ENCODE peak calls at places on chromosomes 12 and 14, in six cellular contexts. G is IMR-90, P is astrocyte of the cerebellum, V is PC-9, L is A549, U is stomach. C is an unnamed sample.

GRCh38 chr12:68675098-68675842 is 11.5 kb upstream of the NUP107 start:
- DNase-seq in P (no peak), L (no peak), G (no peak), V (no peak), U (peak), C (no peak)

GRCh38 chr12:10634427-10634826 is 21.0 kb upstream of the MAGOHB start:
- DNase-seq in U (no peak), V (peak), G (peak), P (no peak), L (no peak), C (no peak)

GRCh38 chr14:32313977-32314376 is 15.1 kb upstream of the AKAP6 start:
- DNase-seq in G (no peak), V (no peak), U (no peak), L (no peak), P (no peak), C (no peak)

GRCh38 chr12:39235990-39236767 is 206.7 kb downstream of the KIF21A start:
- DNase-seq in V (no peak), U (no peak), P (peak), G (no peak), L (no peak), C (no peak)

GRCh38 chr12:82174936-82175335 is 183.3 kb downstream of the CCDC59 start:
- DNase-seq in U (no peak), L (no peak), G (no peak), V (no peak), P (no peak), C (no peak)

GRCh38 chr14:20630340-20631022 is 11.0 kb downstream of the OR6S1 start:
- DNase-seq in U (no peak), V (peak), L (peak), G (peak), P (no peak), C (peak)

GRCh38 chr12:105944628-105945027 is 194.1 kb downstream of the NUAK1 start:
- DNase-seq in V (no peak), L (no peak), G (no peak), U (no peak), P (no peak), C (no peak)

GRCh38 chr14:90829677-90830076 is 13.4 kb upstream of the TTC7B start:
- DNase-seq in P (no peak), V (no peak), L (no peak), U (no peak), G (no peak), C (no peak)

GRCh38 chr12:98885778-98886177 is 240.7 kb downstream of the APAF1 start:
- DNase-seq in P (no peak), L (no peak), U (no peak), V (no peak), G (no peak), C (no peak)

GRCh38 chr12:26689281-26689841 is 143.6 kb downstream of the ITPR2 start:
- DNase-seq in P (no peak), G (no peak), V (no peak), L (no peak), U (no peak), C (no peak)

GRCh38 chr14:53663709-53664108 is 292.9 kb downstream of the BMP4 start:
- DNase-seq in P (no peak), G (peak), L (peak), V (no peak), U (no peak), C (no peak)

GRCh38 chr12:2317819-2318218 is 265.0 kb downstream of the CACNA1C start:
- DNase-seq in L (no peak), U (no peak), V (no peak), P (no peak), G (no peak), C (no peak)

GRCh38 chr14:72318648-72319047 is 386.4 kb downstream of the RGS6 start:
- DNase-seq in G (no peak), V (no peak), P (no peak), U (no peak), L (peak), C (no peak)

GRCh38 chr14:68715032-68715924 is 77.6 kb downstream of the ZFP36L1 start:
- DNase-seq in L (peak), G (peak), V (no peak), U (no peak), P (no peak), C (no peak)

GRCh38 chr12:92020983-92021664 is 124.5 kb downstream of the BTG1 start:
- DNase-seq in P (peak), L (no peak), V (no peak), U (no peak), G (peak), C (no peak)

GRCh38 chr12:111687255-111687654 is 1.4 kb downstream of the ACAD10 start:
- DNase-seq in L (peak), V (no peak), U (no peak), G (no peak), P (no peak), C (no peak)

GRCh38 chr14:100900837-100901390 is 2.6 kb downstream of the RTL1 start:
- DNase-seq in P (no peak), U (no peak), V (peak), L (peak), G (no peak), C (no peak)

GRCh38 chr12:100348657-100349454 is 8.0 kb upstream of the SLC17A8 start:
- DNase-seq in V (no peak), U (no peak), P (peak), G (peak), L (peak), C (no peak)

GRCh38 chr14:106679776-106680175 is 1153.4 kb downstream of the TMEM121 start:
- DNase-seq in L (no peak), V (no peak), P (no peak), U (no peak), G (no peak), C (no peak)

GRCh38 chr14:68466491-68466977 is 326.3 kb downstream of the ZFP36L1 start:
- DNase-seq in V (peak), U (no peak), G (peak), L (peak), P (peak), C (peak)

GRCh38 chr12:69112616-69113015 is 126.8 kb upstream of the CPSF6 start:
- DNase-seq in G (no peak), P (no peak), U (no peak), V (no peak), L (no peak), C (no peak)

GRCh38 chr14:77106666-77107065 is 8.6 kb downstream of the CIPC start:
- DNase-seq in P (no peak), G (no peak), V (no peak), L (no peak), U (no peak), C (no peak)

GRCh38 chr14:104383088-104383805 is 196.3 kb upstream of the C14orf180 start:
- DNase-seq in V (no peak), L (no peak), P (no peak), G (no peak), U (no peak), C (no peak)

GRCh38 chr12:10618338-10618987 is 5.1 kb upstream of the MAGOHB start:
- DNase-seq in G (peak), V (peak), U (no peak), P (peak), L (peak), C (peak)

GRCh38 chr14:68939893-68940613 is 39.0 kb downstream of the ACTN1 start:
- DNase-seq in L (peak), P (peak), G (peak), V (peak), U (peak), C (peak)

GRCh38 chr12:124172646-124173045 is 122.2 kb upstream of the RFLNA start:
- DNase-seq in V (no peak), G (no peak), P (no peak), U (no peak), L (no peak), C (no peak)

GRCh38 chr12:57096099-57096572 is 7.2 kb downstream of the NAB2 start:
- DNase-seq in L (no peak), P (no peak), G (no peak), V (no peak), U (no peak), C (no peak)

GRCh38 chr12:115051378-115051777 is 367.4 kb upstream of the TBX3 start:
- DNase-seq in V (no peak), P (no peak), G (no peak), L (no peak), U (no peak), C (no peak)

GRCh38 chr14:71320107-71320733 is 413.0 kb downstream of the PCNX1 start:
- DNase-seq in G (peak), V (peak), U (peak), P (peak), L (peak), C (peak)

GRCh38 chr12:88448337-88448944 is 131.8 kb downstream of the KITLG start:
- DNase-seq in V (no peak), L (no peak), G (no peak), P (no peak), U (peak), C (no peak)

GRCh38 chr14:40447032-40447431 is 1014.8 kb upstream of the FBXO33 start:
- DNase-seq in G (no peak), L (no peak), U (no peak), P (no peak), V (no peak), C (peak)

GRCh38 chr12:25433581-25434325 is 119.3 kb downstream of the LMNTD1 start:
- DNase-seq in P (peak), V (no peak), G (peak), U (no peak), L (no peak), C (no peak)

GRCh38 chr12:120142231-120142877 is 25.8 kb upstream of the RAB35 start:
- DNase-seq in V (no peak), U (peak), P (no peak), L (no peak), G (peak), C (no peak)

GRCh38 chr12:32568241-32568640 is 110.9 kb upstream of the DNM1L start:
- DNase-seq in P (peak), U (no peak), L (peak), V (peak), G (peak), C (peak)

GRCh38 chr14:60343571-60344071 is 94.6 kb downstream of the PPM1A start:
- DNase-seq in P (no peak), U (no peak), G (no peak), L (no peak), V (no peak), C (no peak)
- TF ChIP-seq CTCF in P (no peak), U (no peak), G (no peak), L (no peak), V (no peak), C (no peak)

DNA sequence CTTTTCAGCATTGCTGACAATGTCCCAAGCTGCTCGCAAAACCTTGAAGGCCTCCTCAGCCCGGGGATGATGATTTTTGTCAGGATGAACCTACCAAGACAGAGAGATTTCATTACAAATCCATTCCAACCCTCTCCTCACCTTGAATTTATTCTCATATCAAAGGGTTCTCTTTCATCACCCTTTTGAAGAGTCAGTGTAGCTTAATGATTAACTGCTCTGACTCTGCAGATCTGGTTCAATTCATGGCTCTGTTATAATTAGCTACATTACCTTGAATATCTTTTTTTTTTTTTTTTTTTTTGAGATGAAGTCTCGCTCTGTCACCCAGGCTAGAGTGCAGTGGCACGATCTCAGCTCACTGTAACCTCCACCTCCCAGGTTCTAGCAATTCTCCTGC is 5.6 kb downstream of the ORMDL2 start:
- DNase-seq in U (no peak), G (no peak), L (no peak), P (no peak), V (no peak), C (no peak)
- H3K4me3 ChIP-seq in U (no peak), G (no peak), L (no peak), P (no peak), V (no peak), C (no peak)

GRCh38 chr12:109448272-109448671 is 28.8 kb downstream of the KCTD10 start:
- DNase-seq in V (no peak), P (no peak), G (peak), U (no peak), L (no peak), C (no peak)

GRCh38 chr12:109448707-109449390 is 28.3 kb downstream of the KCTD10 start:
- DNase-seq in P (no peak), L (no peak), U (no peak), G (no peak), V (no peak), C (no peak)

GRCh38 chr12:109451400-109451799 is 25.7 kb downstream of the KCTD10 start:
- DNase-seq in L (no peak), V (no peak), P (no peak), U (no peak), G (no peak), C (no peak)

GRCh38 chr12:109450980-109451379 is 26.1 kb downstream of the KCTD10 start:
- DNase-seq in G (no peak), L (no peak), P (no peak), V (no peak), U (no peak), C (no peak)

GRCh38 chr12:109449845-109450532 is 27.1 kb downstream of the KCTD10 start:
- DNase-seq in L (peak), P (no peak), V (no peak), G (no peak), U (no peak), C (no peak)
- TF ChIP-seq CTCF in L (peak), P (no peak), V (peak), G (no peak), U (no peak), C (peak)

GRCh38 chr12:78088391-78088832 is 257.7 kb downstream of the NAV3 start:
- DNase-seq in L (peak), U (no peak), P (no peak), V (no peak), G (peak), C (no peak)
- H3K4me3 ChIP-seq in L (peak), U (peak), P (no peak), V (no peak), G (peak), C (peak)

GRCh38 chr14:83849999-83850611 is 1679.8 kb upstream of the FLRT2 start:
- DNase-seq in L (no peak), G (no peak), P (no peak), V (no peak), U (no peak), C (no peak)
- TF ChIP-seq CTCF in L (no peak), G (no peak), P (no peak), V (no peak), U (no peak), C (no peak)

GRCh38 chr12:14695685-14696084 is 714 bp downstream of the GUCY2C start:
- DNase-seq in V (no peak), P (no peak), L (no peak), G (no peak), U (no peak), C (no peak)
- H3K4me3 ChIP-seq in V (no peak), P (no peak), L (no peak), G (no peak), U (no peak), C (no peak)

C was measured in epithelial cell of proximal tubule.